ENCODE peak calls at places on chromosomes 12 and 14, in ten cellular contexts. Y, U, N, Z, A, L, X, B, H and Q are unnamed samples.

GRCh38 chr12:56103823-56104108 is 593 bp upstream of the PA2G4 start:
- DNase-seq in Y (no peak), U (no peak), N (no peak), Z (no peak), A (no peak), L (no peak), X (no peak), B (no peak), H (no peak), Q (no peak)

GRCh38 chr12:105775351-105775750 is 363.4 kb downstream of the NUAK1 start:
- DNase-seq in Y (no peak), U (peak), N (peak), Z (peak), A (no peak), L (no peak), X (no peak), B (no peak), H (peak), Q (no peak)

GRCh38 chr12:48882325-48882687 is 16.6 kb upstream of the RND1 start:
- DNase-seq in Y (no peak), U (peak), N (peak), Z (peak), A (peak), L (no peak), X (no peak), B (no peak), H (peak), Q (no peak)

GRCh38 chr12:51818567-51819300 is 29.8 kb downstream of the FIGNL2 start:
- DNase-seq in Y (no peak), U (peak), N (peak), Z (peak), A (no peak), L (no peak), X (peak), B (peak), H (no peak), Q (peak)

GRCh38 chr14:90941705-90942104 is 118.7 kb downstream of the RPS6KA5 start:
- DNase-seq in Y (no peak), U (no peak), N (no peak), Z (no peak), A (no peak), L (no peak), X (no peak), B (no peak), H (no peak), Q (no peak)

GRCh38 chr14:101626331-101626730 is 65.0 kb downstream of the DIO3 start:
- DNase-seq in Y (no peak), U (no peak), N (no peak), Z (no peak), A (no peak), L (no peak), X (no peak), B (no peak), H (no peak), Q (no peak)

GRCh38 chr14:72270341-72270740 is 338.1 kb downstream of the RGS6 start:
- DNase-seq in Y (no peak), U (no peak), N (no peak), Z (no peak), A (no peak), L (no peak), X (no peak), B (no peak), H (no peak), Q (no peak)

GRCh38 chr14:78593949-78594348 is 423.8 kb downstream of the NRXN3 start:
- DNase-seq in Y (no peak), U (peak), N (no peak), Z (no peak), A (no peak), L (no peak), X (no peak), B (no peak), H (no peak), Q (no peak)

GRCh38 chr14:101980700-101981099 is 16.3 kb downstream of the DYNC1H1 start:
- DNase-seq in Y (no peak), U (peak), N (peak), Z (peak), A (no peak), L (peak), X (no peak), B (peak), H (peak), Q (peak)

GRCh38 chr12:111404362-111405148 is 1.2 kb upstream of the SH2B3 start:
- DNase-seq in Y (peak), U (no peak), N (peak), Z (peak), A (no peak), L (peak), X (no peak), B (no peak), H (no peak), Q (no peak)

GRCh38 chr14:57480044-57480443 is 13.6 kb downstream of the CCDC198 start:
- DNase-seq in Y (no peak), U (peak), N (peak), Z (no peak), A (no peak), L (no peak), X (no peak), B (no peak), H (no peak), Q (peak)

GRCh38 chr12:19227880-19228210 is 98.3 kb downstream of the PLEKHA5 start:
- DNase-seq in Y (no peak), U (no peak), N (no peak), Z (no peak), A (no peak), L (no peak), X (no peak), B (no peak), H (no peak), Q (no peak)

GRCh38 chr12:54383041-54383609 is 1.4 kb downstream of the ZNF385A start:
- DNase-seq in Y (no peak), U (peak), N (peak), Z (peak), A (no peak), L (no peak), X (no peak), B (peak), H (peak), Q (peak)

GRCh38 chr12:54386781-54387467 is 2.4 kb upstream of the ZNF385A start:
- DNase-seq in Y (no peak), U (no peak), N (no peak), Z (no peak), A (no peak), L (no peak), X (no peak), B (no peak), H (no peak), Q (no peak)

GRCh38 chr12:54381136-54381535 is 3.4 kb downstream of the ZNF385A start:
- DNase-seq in Y (no peak), U (no peak), N (no peak), Z (no peak), A (no peak), L (no peak), X (no peak), B (no peak), H (no peak), Q (no peak)

GRCh38 chr12:54385251-54385914 is 850 bp upstream of the ZNF385A start:
- DNase-seq in Y (no peak), U (no peak), N (no peak), Z (no peak), A (no peak), L (no peak), X (no peak), B (no peak), H (no peak), Q (no peak)

DNA sequence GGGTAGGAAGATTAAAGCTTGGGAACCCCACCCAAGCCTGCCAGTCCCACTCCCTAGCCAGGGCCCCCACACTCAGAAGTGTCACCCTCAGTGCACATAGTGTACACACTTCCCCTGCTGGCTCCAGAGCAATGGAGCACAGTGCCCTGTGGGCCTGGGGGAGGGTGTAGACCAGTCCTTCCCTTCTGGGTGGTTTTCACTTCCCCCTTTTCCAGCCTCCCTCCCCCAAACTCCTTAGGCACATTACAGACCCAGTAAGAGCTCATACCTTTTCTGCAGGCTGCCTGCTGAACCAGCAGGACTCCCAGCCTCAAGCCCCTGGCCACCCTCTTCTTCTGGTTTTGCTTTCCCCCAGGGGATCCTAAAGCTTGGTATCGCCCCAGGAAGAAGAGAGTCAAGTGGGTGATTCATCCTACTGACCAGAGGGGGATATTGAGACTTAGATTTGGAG is at the start of gene ZNF385A:
- DNase-seq in Y (no peak), U (no peak), N (no peak), Z (no peak), A (no peak), L (no peak), X (peak), B (no peak), H (no peak), Q (no peak)
- TF ChIP-seq CTCF in Y (no peak), U (no peak), N (no peak), Z (no peak), A (no peak), L (no peak), X (no peak), B (no peak), H (no peak), Q (no peak)

DNA sequence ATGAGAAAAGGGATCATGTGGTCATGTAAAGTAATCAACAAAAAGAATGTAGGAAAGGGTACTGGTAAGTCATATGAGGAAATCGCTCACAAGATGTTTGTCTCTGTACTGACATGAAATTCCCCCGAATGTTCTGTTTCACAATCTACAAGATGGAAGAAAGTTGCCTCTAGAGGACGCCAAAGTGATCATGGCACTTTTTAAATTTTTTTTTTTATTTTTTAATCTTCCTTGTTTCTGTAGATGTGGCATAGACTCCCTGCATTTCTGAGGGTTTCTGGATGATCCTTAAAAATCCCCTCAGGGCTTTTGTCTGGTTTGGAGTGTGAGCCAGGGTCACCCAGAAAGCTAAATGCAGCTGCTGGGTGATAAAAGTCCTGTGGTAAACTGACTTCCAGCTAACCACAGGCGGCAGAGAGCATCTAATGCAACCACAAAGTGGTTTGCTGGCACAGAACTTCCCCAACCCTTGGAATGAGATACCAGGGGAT is 393.6 kb downstream of the CCDC91 start:
- DNase-seq in Y (no peak), U (peak), N (peak), Z (peak), A (no peak), L (no peak), X (no peak), B (peak), H (no peak), Q (peak)
- TF ChIP-seq CTCF in Y (no peak), U (peak), N (peak), Z (peak), A (peak), L (no peak), X (no peak), B (peak), H (peak), Q (peak)

GRCh38 chr14:20799955-20800544 is 2.6 kb downstream of the RNASE1 start:
- DNase-seq in Y (no peak), U (no peak), N (no peak), Z (no peak), A (peak), L (peak), X (peak), B (no peak), H (no peak), Q (no peak)
- TF ChIP-seq CTCF in Y (no peak), U (no peak), N (no peak), Z (no peak), A (no peak), L (no peak), X (no peak), B (no peak), H (no peak), Q (no peak)

DNA sequence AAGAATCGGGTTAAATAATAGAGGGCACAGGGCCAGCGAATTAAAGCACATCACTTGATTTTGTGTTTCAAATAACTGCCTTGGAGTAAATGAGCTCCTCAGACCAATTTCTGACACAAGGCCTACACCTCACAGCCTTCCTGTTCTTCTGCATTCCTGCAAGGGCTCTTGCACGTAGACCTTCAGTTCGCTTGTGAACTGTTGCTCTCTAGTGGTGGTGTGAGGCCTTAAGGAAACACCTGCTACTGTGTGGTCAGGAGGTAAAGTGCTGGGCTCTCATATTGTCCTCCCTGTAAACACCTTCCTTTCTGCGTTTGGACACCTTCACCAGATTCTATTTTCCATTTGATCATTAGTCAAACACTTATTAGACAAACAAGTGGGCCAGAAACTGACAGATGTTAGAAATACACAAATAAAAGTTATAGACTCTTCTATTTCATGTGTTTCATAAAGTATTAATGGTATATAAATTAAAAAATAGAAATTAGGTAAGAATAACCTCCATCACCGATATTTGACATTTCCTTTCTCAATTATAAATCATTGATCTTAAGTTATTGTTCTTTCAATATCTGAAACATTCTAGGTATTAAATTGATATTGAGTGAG is 29.2 kb upstream of the KLRF1 start:
- DNase-seq in Y (no peak), U (peak), N (peak), Z (peak), A (peak), L (no peak), X (no peak), B (peak), H (peak), Q (no peak)
- TF ChIP-seq CTCF in Y (peak), U (peak), N (peak), Z (peak), A (peak), L (no peak), X (peak), B (peak), H (peak), Q (peak)

GRCh38 chr12:115470526-115470925 is 786.6 kb upstream of the TBX3 start:
- DNase-seq in Y (no peak), U (no peak), N (no peak), Z (no peak), A (no peak), L (no peak), X (no peak), B (no peak), H (no peak), Q (no peak)

GRCh38 chr12:115468087-115468510 is 784.1 kb upstream of the TBX3 start:
- DNase-seq in Y (no peak), U (no peak), N (peak), Z (peak), A (no peak), L (no peak), X (no peak), B (no peak), H (no peak), Q (no peak)

GRCh38 chr12:115473257-115473956 is 789.4 kb upstream of the TBX3 start:
- DNase-seq in Y (no peak), U (no peak), N (no peak), Z (no peak), A (no peak), L (no peak), X (no peak), B (no peak), H (peak), Q (no peak)

GRCh38 chr12:115472852-115473251 is 788.9 kb upstream of the TBX3 start:
- DNase-seq in Y (no peak), U (no peak), N (no peak), Z (no peak), A (no peak), L (no peak), X (no peak), B (no peak), H (no peak), Q (no peak)

DNA sequence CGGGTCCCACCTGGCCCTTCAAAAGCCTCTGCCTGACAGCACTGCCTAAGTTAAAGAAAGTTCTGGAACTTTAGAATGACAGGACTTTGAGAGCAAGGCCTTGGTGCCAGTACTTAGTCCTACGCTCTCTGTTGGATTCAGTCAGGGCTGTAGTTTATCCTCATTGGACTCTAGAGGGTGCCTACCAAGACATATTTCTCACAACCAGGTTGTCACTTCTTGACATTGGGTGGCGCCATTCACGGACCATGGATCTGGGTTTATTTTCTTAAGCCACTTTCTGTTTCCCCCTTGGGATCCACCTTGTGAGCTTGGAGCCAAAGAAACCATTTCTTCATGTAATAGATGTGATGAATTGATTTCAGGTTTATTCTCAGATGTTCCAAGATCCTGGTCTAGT is 787.0 kb upstream of the TBX3 start:
- DNase-seq in Y (no peak), U (no peak), N (no peak), Z (no peak), A (no peak), L (no peak), X (no peak), B (no peak), H (no peak), Q (no peak)
- TF ChIP-seq CTCF in Y (no peak), U (no peak), N (no peak), Z (no peak), A (no peak), L (no peak), X (no peak), B (no peak), H (no peak), Q (no peak)

DNA sequence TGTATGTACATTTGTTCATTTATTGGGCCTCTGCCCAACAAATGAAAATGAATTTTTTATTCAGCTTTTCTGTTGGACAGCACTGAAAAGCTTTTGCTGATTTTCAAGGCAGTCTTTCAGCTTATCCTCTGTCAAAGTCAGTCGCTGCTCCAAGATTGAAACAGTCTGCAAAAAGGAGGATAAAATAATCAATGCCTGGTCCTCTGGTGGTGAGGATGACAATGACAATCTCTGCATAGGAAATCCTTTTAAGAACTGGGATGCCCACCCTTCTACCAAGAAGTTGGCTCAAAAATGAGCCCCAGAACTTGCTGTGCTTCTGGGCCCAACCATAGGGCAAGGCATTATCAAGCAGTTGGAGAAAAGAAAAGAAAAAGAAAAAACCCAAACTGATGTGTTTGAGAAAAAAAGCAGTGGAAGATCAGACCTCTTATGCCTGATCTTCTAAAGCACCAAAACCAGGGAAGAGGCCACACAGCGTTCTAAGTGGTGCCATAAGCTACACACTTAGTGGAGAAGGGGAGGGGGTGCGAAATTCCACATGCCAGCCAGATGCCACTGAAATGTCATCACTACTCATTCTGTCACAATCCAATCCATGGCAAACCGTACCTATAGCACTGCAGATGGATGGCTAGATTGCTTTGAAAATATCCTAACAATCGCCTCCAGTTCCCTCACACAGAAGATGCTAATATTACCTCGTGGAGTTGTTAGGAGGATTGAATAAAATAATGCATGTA is 69.0 kb upstream of the DUSP6 start:
- DNase-seq in Y (no peak), U (no peak), N (no peak), Z (no peak), A (peak), L (no peak), X (no peak), B (no peak), H (no peak), Q (no peak)
- TF ChIP-seq CTCF in Y (no peak), U (peak), N (peak), Z (no peak), A (peak), L (no peak), X (peak), B (peak), H (no peak), Q (no peak)

GRCh38 chr14:23751591-23751990 is 115.4 kb downstream of the DHRS2 start:
- DNase-seq in Y (no peak), U (peak), N (peak), Z (no peak), A (no peak), L (no peak), X (no peak), B (no peak), H (no peak), Q (no peak)

DNA sequence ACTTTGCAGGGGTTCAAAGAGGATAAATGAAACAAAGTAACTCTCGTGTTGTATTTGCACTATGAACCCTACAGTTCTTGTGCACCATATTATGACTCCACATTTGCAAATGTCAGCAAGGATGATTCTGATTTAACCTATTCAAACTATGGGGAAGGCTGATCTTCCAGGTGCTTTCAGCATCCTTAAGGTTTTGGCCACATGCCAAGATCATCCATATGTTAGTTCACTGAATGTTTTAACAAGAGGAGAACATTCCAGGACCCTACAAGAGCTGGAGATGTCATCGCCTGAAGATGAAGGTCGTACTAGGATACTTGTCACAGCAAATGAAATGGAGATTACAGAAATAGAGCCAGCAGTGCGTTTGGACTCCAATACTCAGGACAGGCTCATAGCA is 114.2 kb downstream of the DHRS2 start:
- DNase-seq in Y (no peak), U (no peak), N (no peak), Z (no peak), A (no peak), L (no peak), X (no peak), B (no peak), H (no peak), Q (no peak)
- TF ChIP-seq CTCF in Y (no peak), U (no peak), N (no peak), Z (no peak), A (no peak), L (no peak), X (no peak), B (no peak), H (no peak), Q (no peak)